ENCODE peak calls at places on chromosomes 13 and 19, in four cellular contexts. One of them, this sample, is unnamed.

GRCh38 chr19:18086590-18087138 is at the start of gene IL12RB1:
- DNase-seq in HCT116: no peak
- DNase-seq in GM12892: peak; percentile 52
- DNase-seq in endothelial cell of umbilical vein: no peak
- DNase-seq in this sample: no peak

GRCh38 chr13:33279898-33280549 is 5.5 kb downstream of the STARD13 start:
- DNase-seq in HCT116: no peak
- DNase-seq in GM12892: no peak
- DNase-seq in endothelial cell of umbilical vein: peak; percentile 76
- DNase-seq in this sample: peak; percentile 54

GRCh38 chr19:39032164-39032918 is at the start of gene FBXO27:
- DNase-seq in HCT116: peak; percentile 16
- DNase-seq in GM12892: no peak
- DNase-seq in endothelial cell of umbilical vein: no peak
- DNase-seq in this sample: no peak

GRCh38 chr13:47005761-47006414 is 109.0 kb upstream of the HTR2A start:
- DNase-seq in HCT116: no peak
- DNase-seq in GM12892: no peak
- DNase-seq in endothelial cell of umbilical vein: no peak
- DNase-seq in this sample: no peak

GRCh38 chr19:31408460-31409124 is 59.4 kb upstream of the TSHZ3 start:
- DNase-seq in HCT116: no peak
- DNase-seq in GM12892: no peak
- DNase-seq in endothelial cell of umbilical vein: no peak
- DNase-seq in this sample: no peak

GRCh38 chr13:110448230-110448629 is 113.3 kb downstream of the RAB20 start:
- DNase-seq in HCT116: peak; percentile 43
- DNase-seq in GM12892: no peak
- DNase-seq in endothelial cell of umbilical vein: no peak
- DNase-seq in this sample: peak; percentile 83

GRCh38 chr13:99580500-99581268 is 79.4 kb downstream of the TM9SF2 start:
- DNase-seq in HCT116: no peak
- DNase-seq in GM12892: no peak
- DNase-seq in endothelial cell of umbilical vein: no peak
- DNase-seq in this sample: no peak

GRCh38 chr13:107099661-107100060 is 531.7 kb upstream of the ARGLU1 start:
- DNase-seq in HCT116: no peak
- DNase-seq in GM12892: no peak
- DNase-seq in endothelial cell of umbilical vein: no peak
- DNase-seq in this sample: no peak

GRCh38 chr19:47609885-47610545 is 1.1 kb downstream of the BICRA start:
- DNase-seq in HCT116: no peak
- DNase-seq in GM12892: no peak
- DNase-seq in endothelial cell of umbilical vein: peak; percentile 25
- DNase-seq in this sample: no peak

GRCh38 chr19:7928741-7929701 is 3.1 kb upstream of the CTXN1 start:
- DNase-seq in HCT116: no peak
- DNase-seq in GM12892: no peak
- DNase-seq in endothelial cell of umbilical vein: peak; percentile 65
- DNase-seq in this sample: no peak

GRCh38 chr13:23469901-23470525 is 36.5 kb upstream of the SACS start:
- DNase-seq in HCT116: no peak
- DNase-seq in GM12892: no peak
- DNase-seq in endothelial cell of umbilical vein: no peak
- DNase-seq in this sample: no peak

GRCh38 chr19:55640043-55640576 is 692 bp upstream of the ZNF580 start:
- DNase-seq in HCT116: no peak
- DNase-seq in GM12892: no peak
- DNase-seq in endothelial cell of umbilical vein: peak; percentile 80
- DNase-seq in this sample: no peak

GRCh38 chr13:109496216-109496615 is 290.2 kb downstream of the IRS2 start:
- DNase-seq in HCT116: no peak
- DNase-seq in GM12892: no peak
- DNase-seq in endothelial cell of umbilical vein: no peak
- DNase-seq in this sample: no peak

GRCh38 chr13:96052655-96053002 is 572 bp downstream of the UGGT2 start:
- DNase-seq in HCT116: peak; percentile 37
- DNase-seq in GM12892: peak; percentile 16
- DNase-seq in endothelial cell of umbilical vein: peak; percentile 58
- DNase-seq in this sample: no peak

GRCh38 chr19:6769006-6769637 is 1.9 kb upstream of the SH2D3A start:
- DNase-seq in HCT116: no peak
- DNase-seq in GM12892: no peak
- DNase-seq in endothelial cell of umbilical vein: no peak
- DNase-seq in this sample: no peak

GRCh38 chr19:6767081-6767356 is 216 bp downstream of the SH2D3A start:
- DNase-seq in HCT116: no peak
- DNase-seq in GM12892: no peak
- DNase-seq in endothelial cell of umbilical vein: no peak
- DNase-seq in this sample: no peak

GRCh38 chr19:6768236-6768785 is 1.1 kb upstream of the SH2D3A start:
- DNase-seq in HCT116: no peak
- DNase-seq in GM12892: no peak
- DNase-seq in endothelial cell of umbilical vein: no peak
- DNase-seq in this sample: no peak

GRCh38 chr19:6766357-6767080 is 716 bp downstream of the SH2D3A start:
- DNase-seq in HCT116: no peak
- DNase-seq in GM12892: no peak
- DNase-seq in endothelial cell of umbilical vein: no peak
- DNase-seq in this sample: no peak

GRCh38 chr19:6767357-6768235 is at the start of gene SH2D3A:
- DNase-seq in HCT116: peak; percentile 96
- DNase-seq in GM12892: peak; percentile 86
- DNase-seq in endothelial cell of umbilical vein: peak; percentile 37
- DNase-seq in this sample: peak; percentile 94
- TF ChIP-seq POLR2AphosphoS5 in HCT116: peak; percentile 89
- TF ChIP-seq POLR2AphosphoS5 in GM12892: no peak
- TF ChIP-seq POLR2AphosphoS5 in endothelial cell of umbilical vein: no peak
- TF ChIP-seq POLR2AphosphoS5 in this sample: no peak

GRCh38 chr13:31029129-31029528 is 96.7 kb downstream of the TEX26 start:
- DNase-seq in HCT116: no peak
- DNase-seq in GM12892: no peak
- DNase-seq in endothelial cell of umbilical vein: no peak
- DNase-seq in this sample: no peak
- TF ChIP-seq POLR2A in HCT116: no peak
- TF ChIP-seq POLR2A in GM12892: no peak
- TF ChIP-seq POLR2A in endothelial cell of umbilical vein: no peak
- TF ChIP-seq POLR2A in this sample: no peak

GRCh38 chr13:97231118-97231831 is 9.1 kb downstream of the MBNL2 start:
- DNase-seq in HCT116: no peak
- DNase-seq in GM12892: no peak
- DNase-seq in endothelial cell of umbilical vein: no peak
- DNase-seq in this sample: no peak
- TF ChIP-seq POLR2AphosphoS5 in HCT116: no peak
- TF ChIP-seq POLR2AphosphoS5 in GM12892: no peak
- TF ChIP-seq POLR2AphosphoS5 in endothelial cell of umbilical vein: no peak
- TF ChIP-seq POLR2AphosphoS5 in this sample: no peak

GRCh38 chr19:13096968-13097330 is 5.7 kb downstream of the LYL1 start:
- DNase-seq in HCT116: no peak
- DNase-seq in GM12892: no peak
- DNase-seq in endothelial cell of umbilical vein: no peak
- DNase-seq in this sample: no peak

GRCh38 chr19:13095393-13095784 is 7.3 kb downstream of the LYL1 start:
- DNase-seq in HCT116: no peak
- DNase-seq in GM12892: no peak
- DNase-seq in endothelial cell of umbilical vein: no peak
- DNase-seq in this sample: no peak

GRCh38 chr19:13094771-13095392 is 7.8 kb downstream of the LYL1 start:
- DNase-seq in HCT116: no peak
- DNase-seq in GM12892: no peak
- DNase-seq in endothelial cell of umbilical vein: peak; percentile 22
- DNase-seq in this sample: no peak

GRCh38 chr19:13097331-13098258 is 5.1 kb downstream of the LYL1 start:
- DNase-seq in HCT116: no peak
- DNase-seq in GM12892: no peak
- DNase-seq in endothelial cell of umbilical vein: peak; percentile 52
- DNase-seq in this sample: no peak

GRCh38 chr19:13095934-13096890 is 6.4 kb downstream of the LYL1 start:
- DNase-seq in HCT116: no peak
- DNase-seq in GM12892: no peak
- DNase-seq in endothelial cell of umbilical vein: peak; percentile 45
- DNase-seq in this sample: no peak
- TF ChIP-seq POLR2A in HCT116: no peak
- TF ChIP-seq POLR2A in GM12892: no peak
- TF ChIP-seq POLR2A in endothelial cell of umbilical vein: peak; percentile 30
- TF ChIP-seq POLR2A in this sample: no peak

GRCh38 chr13:113654175-113654560 is 3.8 kb downstream of the ATP4B start:
- DNase-seq in HCT116: no peak
- DNase-seq in GM12892: no peak
- DNase-seq in endothelial cell of umbilical vein: peak; percentile 58
- DNase-seq in this sample: no peak

GRCh38 chr13:113655358-113656014 is 2.5 kb downstream of the ATP4B start:
- DNase-seq in HCT116: no peak
- DNase-seq in GM12892: no peak
- DNase-seq in endothelial cell of umbilical vein: no peak
- DNase-seq in this sample: peak; percentile 7

GRCh38 chr13:113656015-113656588 is 1.9 kb downstream of the ATP4B start:
- DNase-seq in HCT116: no peak
- DNase-seq in GM12892: no peak
- DNase-seq in endothelial cell of umbilical vein: no peak
- DNase-seq in this sample: no peak

GRCh38 chr13:113653264-113654174 is 4.5 kb downstream of the ATP4B start:
- DNase-seq in HCT116: no peak
- DNase-seq in GM12892: no peak
- DNase-seq in endothelial cell of umbilical vein: no peak
- DNase-seq in this sample: peak; percentile 48

GRCh38 chr13:113654591-113655357 is 3.2 kb downstream of the ATP4B start:
- DNase-seq in HCT116: no peak
- DNase-seq in GM12892: no peak
- DNase-seq in endothelial cell of umbilical vein: no peak
- DNase-seq in this sample: no peak
- TF ChIP-seq POLR2AphosphoS5 in HCT116: no peak
- TF ChIP-seq POLR2AphosphoS5 in GM12892: no peak
- TF ChIP-seq POLR2AphosphoS5 in endothelial cell of umbilical vein: no peak
- TF ChIP-seq POLR2AphosphoS5 in this sample: no peak

DNA sequence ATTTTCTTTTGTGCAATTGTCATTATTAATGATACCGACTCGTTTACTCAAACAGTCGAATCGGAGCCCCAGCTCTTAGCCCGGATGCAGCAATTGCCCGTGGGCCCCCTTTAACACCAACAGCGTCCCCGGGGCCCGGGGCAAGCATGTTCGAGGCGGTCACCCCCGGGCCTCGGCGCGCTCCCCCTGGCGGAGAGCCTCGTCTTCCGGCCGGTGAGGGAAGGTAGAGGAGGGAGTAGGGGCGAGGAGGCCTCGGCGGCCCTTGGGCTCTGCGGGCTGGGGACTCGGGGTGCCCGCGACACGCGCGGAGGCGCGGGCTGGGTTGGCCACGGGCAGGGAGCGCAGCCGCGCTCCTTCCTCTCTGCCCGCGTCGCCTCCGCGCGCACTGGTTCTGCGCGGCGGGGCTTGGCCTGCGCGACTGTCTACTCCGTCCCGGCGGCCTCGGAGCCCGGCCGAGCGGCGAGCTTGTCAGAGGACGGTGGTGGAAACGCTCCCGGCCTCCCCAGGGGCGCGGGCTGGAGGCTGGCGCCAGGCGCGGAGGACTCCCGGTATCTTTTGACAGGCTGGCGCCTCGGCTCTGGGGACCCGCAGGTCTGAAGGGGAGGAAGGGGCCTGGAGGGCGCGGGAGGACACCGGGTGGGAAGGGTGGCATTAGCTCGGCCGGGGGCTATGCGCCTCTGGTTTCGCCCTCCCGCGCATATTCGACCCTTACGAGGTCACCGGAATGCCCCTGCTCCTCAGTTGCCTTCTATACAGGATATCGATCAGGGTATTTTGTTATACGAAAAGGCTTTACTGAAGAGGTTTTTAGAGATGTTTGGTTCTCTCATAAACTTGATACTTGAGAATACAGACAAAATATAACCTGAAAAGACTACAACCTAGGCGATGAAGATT is 1.5 kb downstream of the BIVM start:
- DNase-seq in HCT116: peak; percentile 34
- DNase-seq in GM12892: peak; percentile 83
- DNase-seq in endothelial cell of umbilical vein: peak; percentile 79
- DNase-seq in this sample: peak; percentile 63
- TF ChIP-seq POLR2A in HCT116: no peak
- TF ChIP-seq POLR2A in GM12892: peak; percentile 70
- TF ChIP-seq POLR2A in endothelial cell of umbilical vein: no peak
- TF ChIP-seq POLR2A in this sample: no peak

GRCh38 chr19:10625003-10625761 is at the start of gene SLC44A2:
- DNase-seq in HCT116: peak; percentile 38
- DNase-seq in GM12892: no peak
- DNase-seq in endothelial cell of umbilical vein: peak; percentile 41
- DNase-seq in this sample: peak; percentile 95
- TF ChIP-seq POLR2AphosphoS5 in HCT116: peak; percentile 93
- TF ChIP-seq POLR2AphosphoS5 in GM12892: no peak
- TF ChIP-seq POLR2AphosphoS5 in endothelial cell of umbilical vein: peak; percentile 10
- TF ChIP-seq POLR2AphosphoS5 in this sample: peak; percentile 58

DNA sequence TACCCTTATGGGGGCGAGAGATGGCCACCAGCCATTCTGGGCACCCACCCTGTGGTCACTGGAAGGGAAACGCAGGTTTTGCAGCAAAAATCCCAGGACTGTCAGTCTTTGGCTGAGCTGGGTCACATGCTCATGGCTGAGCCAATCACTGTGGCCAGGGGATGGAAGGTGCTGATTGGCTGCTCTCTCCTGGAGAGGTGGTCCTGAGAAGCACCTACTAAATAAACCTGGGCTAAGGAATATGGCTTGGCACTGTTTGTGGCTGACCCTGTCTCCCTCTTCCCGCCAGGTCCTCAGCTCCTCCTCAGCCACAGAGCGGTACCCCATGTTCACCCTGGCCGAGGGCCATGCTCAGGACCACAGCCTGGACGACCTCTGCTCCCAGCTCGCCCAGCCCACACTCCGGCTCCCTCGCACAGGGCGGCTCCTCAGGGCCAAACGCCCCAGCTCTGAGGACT is 8.9 kb downstream of the ATG4D start:
- DNase-seq in HCT116: no peak
- DNase-seq in GM12892: no peak
- DNase-seq in endothelial cell of umbilical vein: no peak
- DNase-seq in this sample: no peak
- TF ChIP-seq POLR2A in HCT116: peak; percentile 31
- TF ChIP-seq POLR2A in GM12892: peak; percentile 13
- TF ChIP-seq POLR2A in endothelial cell of umbilical vein: no peak
- TF ChIP-seq POLR2A in this sample: no peak

GRCh38 chr13:70432276-70432805 is 324.1 kb upstream of the KLHL1 start:
- DNase-seq in HCT116: no peak
- DNase-seq in GM12892: no peak
- DNase-seq in endothelial cell of umbilical vein: no peak
- DNase-seq in this sample: no peak
- TF ChIP-seq POLR2AphosphoS5 in HCT116: no peak
- TF ChIP-seq POLR2AphosphoS5 in GM12892: no peak
- TF ChIP-seq POLR2AphosphoS5 in endothelial cell of umbilical vein: no peak
- TF ChIP-seq POLR2AphosphoS5 in this sample: no peak

GRCh38 chr19:10924597-10924996 is 3.8 kb downstream of the YIPF2 start:
- DNase-seq in HCT116: no peak
- DNase-seq in GM12892: no peak
- DNase-seq in endothelial cell of umbilical vein: no peak
- DNase-seq in this sample: no peak
- TF ChIP-seq POLR2A in HCT116: no peak
- TF ChIP-seq POLR2A in GM12892: no peak
- TF ChIP-seq POLR2A in endothelial cell of umbilical vein: no peak
- TF ChIP-seq POLR2A in this sample: no peak